ENCODE peak calls at places on chromosomes 5 and 9, in seven cellular contexts. One of them, this sample, is unnamed.

GRCh38 chr5:124274949-124275348 is 471.5 kb downstream of the ZNF608 start:
- DNase-seq in astrocyte of the spinal cord: no peak
- DNase-seq in body of pancreas: no peak
- DNase-seq in mammary epithelial cell: peak
- DNase-seq in endothelial cell: no peak
- DNase-seq in CD8-positive, alpha-beta T cell: no peak
- DNase-seq in uterus: no peak
- DNase-seq in this sample: no peak

GRCh38 chr5:138354926-138355378 is 2.5 kb downstream of the KDM3B start:
- DNase-seq in body of pancreas: peak
- DNase-seq in endothelial cell: peak
- DNase-seq in CD8-positive, alpha-beta T cell: no peak
- DNase-seq in astrocyte of the spinal cord: peak
- DNase-seq in uterus: no peak
- DNase-seq in mammary epithelial cell: peak
- DNase-seq in this sample: peak

GRCh38 chr5:132067451-132067850 is 6.1 kb upstream of the CSF2 start:
- DNase-seq in mammary epithelial cell: no peak
- DNase-seq in CD8-positive, alpha-beta T cell: no peak
- DNase-seq in body of pancreas: no peak
- DNase-seq in endothelial cell: no peak
- DNase-seq in uterus: no peak
- DNase-seq in astrocyte of the spinal cord: no peak
- DNase-seq in this sample: no peak

GRCh38 chr9:131668439-131669233 is 71.2 kb downstream of the RAPGEF1 start:
- DNase-seq in uterus: peak
- DNase-seq in endothelial cell: no peak
- DNase-seq in CD8-positive, alpha-beta T cell: peak
- DNase-seq in astrocyte of the spinal cord: peak
- DNase-seq in mammary epithelial cell: peak
- DNase-seq in body of pancreas: no peak
- DNase-seq in this sample: peak

GRCh38 chr5:84028093-84028492 is 307.4 kb upstream of the HAPLN1 start:
- DNase-seq in endothelial cell: no peak
- DNase-seq in body of pancreas: no peak
- DNase-seq in mammary epithelial cell: no peak
- DNase-seq in astrocyte of the spinal cord: peak
- DNase-seq in uterus: no peak
- DNase-seq in CD8-positive, alpha-beta T cell: no peak
- DNase-seq in this sample: no peak

GRCh38 chr5:55160493-55161209 is 680 bp downstream of the GPX8 start:
- DNase-seq in body of pancreas: peak
- DNase-seq in mammary epithelial cell: peak
- DNase-seq in uterus: peak
- DNase-seq in astrocyte of the spinal cord: peak
- DNase-seq in CD8-positive, alpha-beta T cell: no peak
- DNase-seq in endothelial cell: peak
- DNase-seq in this sample: no peak

GRCh38 chr9:77019810-77020437 is 469 bp downstream of the FOXB2 start:
- DNase-seq in CD8-positive, alpha-beta T cell: no peak
- DNase-seq in astrocyte of the spinal cord: no peak
- DNase-seq in endothelial cell: no peak
- DNase-seq in mammary epithelial cell: no peak
- DNase-seq in uterus: no peak
- DNase-seq in body of pancreas: no peak
- DNase-seq in this sample: no peak

GRCh38 chr9:95091971-95092320 is 225.6 kb downstream of the FANCC start:
- DNase-seq in astrocyte of the spinal cord: no peak
- DNase-seq in endothelial cell: no peak
- DNase-seq in body of pancreas: no peak
- DNase-seq in mammary epithelial cell: no peak
- DNase-seq in uterus: no peak
- DNase-seq in CD8-positive, alpha-beta T cell: no peak
- DNase-seq in this sample: no peak

GRCh38 chr9:69888876-69889585 is 68.4 kb downstream of the CFAP95 start:
- DNase-seq in mammary epithelial cell: no peak
- DNase-seq in astrocyte of the spinal cord: no peak
- DNase-seq in uterus: no peak
- DNase-seq in CD8-positive, alpha-beta T cell: no peak
- DNase-seq in body of pancreas: no peak
- DNase-seq in endothelial cell: no peak
- DNase-seq in this sample: no peak

GRCh38 chr9:132883349-132884294 is 4.9 kb downstream of the SPACA9 start:
- DNase-seq in uterus: no peak
- DNase-seq in CD8-positive, alpha-beta T cell: no peak
- DNase-seq in astrocyte of the spinal cord: no peak
- DNase-seq in mammary epithelial cell: no peak
- DNase-seq in endothelial cell: no peak
- DNase-seq in body of pancreas: no peak
- DNase-seq in this sample: no peak

GRCh38 chr9:5633243-5633642 is 4.3 kb downstream of the RIC1 start:
- DNase-seq in astrocyte of the spinal cord: no peak
- DNase-seq in CD8-positive, alpha-beta T cell: no peak
- DNase-seq in mammary epithelial cell: peak
- DNase-seq in uterus: no peak
- DNase-seq in endothelial cell: no peak
- DNase-seq in body of pancreas: no peak
- DNase-seq in this sample: no peak

GRCh38 chr9:82490019-82490499 is 501.5 kb downstream of the SPATA31D1 start:
- DNase-seq in uterus: no peak
- DNase-seq in mammary epithelial cell: peak
- DNase-seq in astrocyte of the spinal cord: peak
- DNase-seq in endothelial cell: no peak
- DNase-seq in body of pancreas: no peak
- DNase-seq in CD8-positive, alpha-beta T cell: no peak
- DNase-seq in this sample: no peak

GRCh38 chr9:2290382-2290781 is 275.2 kb downstream of the SMARCA2 start:
- DNase-seq in body of pancreas: no peak
- DNase-seq in astrocyte of the spinal cord: no peak
- DNase-seq in endothelial cell: no peak
- DNase-seq in uterus: no peak
- DNase-seq in CD8-positive, alpha-beta T cell: no peak
- DNase-seq in mammary epithelial cell: no peak
- DNase-seq in this sample: no peak

GRCh38 chr9:127500862-127501261 is 49.6 kb downstream of the LRSAM1 start:
- DNase-seq in body of pancreas: no peak
- DNase-seq in astrocyte of the spinal cord: no peak
- DNase-seq in CD8-positive, alpha-beta T cell: no peak
- DNase-seq in mammary epithelial cell: no peak
- DNase-seq in uterus: no peak
- DNase-seq in endothelial cell: no peak
- DNase-seq in this sample: no peak

GRCh38 chr5:1509346-1510085 is 14.2 kb downstream of the LPCAT1 start:
- DNase-seq in mammary epithelial cell: no peak
- DNase-seq in body of pancreas: no peak
- DNase-seq in uterus: peak
- DNase-seq in astrocyte of the spinal cord: no peak
- DNase-seq in CD8-positive, alpha-beta T cell: no peak
- DNase-seq in endothelial cell: no peak
- DNase-seq in this sample: no peak

GRCh38 chr5:57650360-57651069 is 167.9 kb upstream of the ACTBL2 start:
- DNase-seq in body of pancreas: peak
- DNase-seq in endothelial cell: peak
- DNase-seq in astrocyte of the spinal cord: peak
- DNase-seq in mammary epithelial cell: peak
- DNase-seq in uterus: no peak
- DNase-seq in CD8-positive, alpha-beta T cell: no peak
- DNase-seq in this sample: no peak

GRCh38 chr9:84597131-84597530 is 72.4 kb upstream of the NTRK2 start:
- DNase-seq in CD8-positive, alpha-beta T cell: no peak
- DNase-seq in mammary epithelial cell: no peak
- DNase-seq in uterus: no peak
- DNase-seq in endothelial cell: no peak
- DNase-seq in body of pancreas: no peak
- DNase-seq in astrocyte of the spinal cord: no peak
- DNase-seq in this sample: no peak

GRCh38 chr5:22852807-22853670 is at the start of gene CDH12:
- DNase-seq in astrocyte of the spinal cord: peak
- DNase-seq in CD8-positive, alpha-beta T cell: no peak
- DNase-seq in uterus: no peak
- DNase-seq in mammary epithelial cell: peak
- DNase-seq in endothelial cell: peak
- DNase-seq in body of pancreas: peak
- DNase-seq in this sample: no peak

DNA sequence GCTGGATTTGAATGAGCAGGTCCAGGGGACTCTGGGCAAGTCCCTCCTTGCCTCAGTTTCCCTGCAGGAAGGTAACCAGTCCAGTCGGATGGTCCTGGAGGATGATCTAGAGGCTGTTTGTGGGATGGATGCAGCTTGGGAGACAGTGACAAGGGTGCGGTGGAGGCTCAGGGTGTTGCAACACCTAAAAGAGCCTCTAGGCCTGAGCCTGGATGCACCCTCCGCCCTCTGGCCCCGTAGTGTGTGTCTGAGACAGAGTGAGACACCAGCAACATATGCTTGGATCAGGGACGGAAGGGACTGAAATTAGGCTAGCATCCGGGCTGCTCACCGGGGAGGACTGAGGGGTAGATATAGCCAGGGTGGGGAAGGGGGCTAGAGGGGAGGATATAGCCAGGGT is 1.1 kb downstream of the CRAT start:
- DNase-seq in mammary epithelial cell: no peak
- DNase-seq in body of pancreas: peak
- DNase-seq in endothelial cell: no peak
- DNase-seq in astrocyte of the spinal cord: no peak
- DNase-seq in CD8-positive, alpha-beta T cell: no peak
- DNase-seq in uterus: peak
- DNase-seq in this sample: no peak
- TF ChIP-seq CTCF in mammary epithelial cell: no peak
- TF ChIP-seq CTCF in body of pancreas: no peak
- TF ChIP-seq CTCF in endothelial cell: no peak
- TF ChIP-seq CTCF in astrocyte of the spinal cord: peak
- TF ChIP-seq CTCF in CD8-positive, alpha-beta T cell: no peak
- TF ChIP-seq CTCF in uterus: no peak
- TF ChIP-seq CTCF in this sample: no peak

DNA sequence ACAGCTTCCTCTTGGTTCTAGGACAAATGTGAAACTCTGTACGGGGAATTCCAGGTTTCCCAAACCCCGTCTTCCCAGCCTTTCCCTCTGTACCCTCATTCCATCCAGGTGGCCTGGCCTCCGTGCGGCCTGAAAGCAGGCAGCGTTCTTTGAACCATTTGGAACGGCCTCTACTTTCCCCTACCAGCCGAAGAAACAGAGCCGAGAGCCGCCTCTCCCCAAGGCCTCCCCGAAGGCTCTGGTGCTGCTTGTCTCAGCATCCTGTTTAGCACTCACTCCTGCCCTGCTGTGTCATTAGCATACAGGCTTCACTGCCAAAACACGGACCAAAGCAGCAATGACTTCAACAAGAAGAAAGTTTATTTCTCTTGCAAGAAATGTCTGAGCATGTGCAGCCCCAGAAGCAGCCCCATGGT is 137.7 kb downstream of the HSD17B3 start:
- DNase-seq in CD8-positive, alpha-beta T cell: no peak
- DNase-seq in astrocyte of the spinal cord: no peak
- DNase-seq in body of pancreas: no peak
- DNase-seq in mammary epithelial cell: no peak
- DNase-seq in uterus: no peak
- DNase-seq in endothelial cell: no peak
- DNase-seq in this sample: no peak
- TF ChIP-seq CTCF in CD8-positive, alpha-beta T cell: no peak
- TF ChIP-seq CTCF in astrocyte of the spinal cord: no peak
- TF ChIP-seq CTCF in body of pancreas: no peak
- TF ChIP-seq CTCF in mammary epithelial cell: no peak
- TF ChIP-seq CTCF in uterus: no peak
- TF ChIP-seq CTCF in endothelial cell: no peak
- TF ChIP-seq CTCF in this sample: no peak

GRCh38 chr9:135416771-135417290 is 62.8 kb upstream of the PPP1R26 start:
- DNase-seq in astrocyte of the spinal cord: no peak
- DNase-seq in endothelial cell: no peak
- DNase-seq in body of pancreas: no peak
- DNase-seq in CD8-positive, alpha-beta T cell: no peak
- DNase-seq in mammary epithelial cell: no peak
- DNase-seq in uterus: no peak
- DNase-seq in this sample: no peak
- TF ChIP-seq CTCF in astrocyte of the spinal cord: no peak
- TF ChIP-seq CTCF in endothelial cell: no peak
- TF ChIP-seq CTCF in body of pancreas: no peak
- TF ChIP-seq CTCF in CD8-positive, alpha-beta T cell: no peak
- TF ChIP-seq CTCF in mammary epithelial cell: no peak
- TF ChIP-seq CTCF in uterus: no peak
- TF ChIP-seq CTCF in this sample: no peak

DNA sequence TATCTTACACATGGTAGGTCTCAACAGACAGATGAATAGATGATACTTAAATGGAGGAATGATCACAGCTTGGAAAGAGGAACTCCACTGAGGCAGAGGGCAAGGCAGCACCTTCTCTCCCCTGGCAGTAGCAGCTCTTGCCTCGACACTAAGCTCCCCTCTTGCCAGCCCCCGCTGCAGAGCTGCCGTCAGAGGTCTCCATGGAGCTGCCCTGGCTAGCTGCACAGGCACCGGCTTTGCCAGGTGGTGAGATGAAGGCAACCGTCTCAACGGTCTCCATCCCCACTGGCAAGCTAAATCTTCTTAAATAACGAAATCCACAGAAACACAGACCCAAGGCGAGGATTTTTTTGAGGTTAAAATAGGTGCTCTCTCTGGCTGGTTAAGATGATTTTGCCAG is 81.2 kb downstream of the CRB2 start:
- DNase-seq in uterus: no peak
- DNase-seq in body of pancreas: no peak
- DNase-seq in CD8-positive, alpha-beta T cell: no peak
- DNase-seq in endothelial cell: no peak
- DNase-seq in astrocyte of the spinal cord: no peak
- DNase-seq in mammary epithelial cell: no peak
- DNase-seq in this sample: no peak
- TF ChIP-seq CTCF in uterus: no peak
- TF ChIP-seq CTCF in body of pancreas: no peak
- TF ChIP-seq CTCF in CD8-positive, alpha-beta T cell: no peak
- TF ChIP-seq CTCF in endothelial cell: no peak
- TF ChIP-seq CTCF in astrocyte of the spinal cord: no peak
- TF ChIP-seq CTCF in mammary epithelial cell: no peak
- TF ChIP-seq CTCF in this sample: no peak

GRCh38 chr5:146041180-146041789 is 64.1 kb downstream of the PLAC8L1 start:
- DNase-seq in CD8-positive, alpha-beta T cell: no peak
- DNase-seq in mammary epithelial cell: no peak
- DNase-seq in astrocyte of the spinal cord: no peak
- DNase-seq in uterus: no peak
- DNase-seq in endothelial cell: no peak
- DNase-seq in body of pancreas: no peak
- DNase-seq in this sample: no peak
- TF ChIP-seq CTCF in CD8-positive, alpha-beta T cell: no peak
- TF ChIP-seq CTCF in mammary epithelial cell: peak
- TF ChIP-seq CTCF in astrocyte of the spinal cord: peak
- TF ChIP-seq CTCF in uterus: no peak
- TF ChIP-seq CTCF in endothelial cell: peak
- TF ChIP-seq CTCF in body of pancreas: peak
- TF ChIP-seq CTCF in this sample: no peak

GRCh38 chr9:135221951-135222631 is 134.6 kb downstream of the OLFM1 start:
- DNase-seq in mammary epithelial cell: no peak
- DNase-seq in uterus: no peak
- DNase-seq in endothelial cell: no peak
- DNase-seq in astrocyte of the spinal cord: no peak
- DNase-seq in CD8-positive, alpha-beta T cell: no peak
- DNase-seq in body of pancreas: peak
- DNase-seq in this sample: no peak
- TF ChIP-seq CTCF in mammary epithelial cell: no peak
- TF ChIP-seq CTCF in uterus: no peak
- TF ChIP-seq CTCF in endothelial cell: peak
- TF ChIP-seq CTCF in astrocyte of the spinal cord: no peak
- TF ChIP-seq CTCF in CD8-positive, alpha-beta T cell: no peak
- TF ChIP-seq CTCF in body of pancreas: no peak
- TF ChIP-seq CTCF in this sample: no peak